ENCODE peak calls at places on chromosomes 7 and 10, in eight cellular contexts. U is kidney tubule cell; Q is activated CD4-positive, alpha-beta T cell treated with anti-CD3 and anti-CD28 coated beads, Interleukin-2, amount 10 ng/mL, durations not matched to agents 24 days and 14 days; D is fibroblast of pulmonary artery; A is iPS-NIHi11; G is amygdala; Z is prostate gland; F is ELR. N is an unnamed sample.

GRCh38 chr7:102125127-102125561 is 161.5 kb upstream of the SH2B2 start:
- DNase-seq in U (peak; percentile 89), Q (no peak), D (peak; percentile 88), A (peak; percentile 74), G (no peak), Z (no peak), F (peak; percentile 88), N (no peak)

GRCh38 chr7:21923663-21924062 is 22.0 kb downstream of the CDCA7L start:
- DNase-seq in U (peak; percentile 22), Q (no peak), D (peak; percentile 62), A (peak; percentile 24), G (no peak), Z (peak; percentile 40), F (no peak), N (peak; percentile 67)

GRCh38 chr10:86178401-86179142 is 188.0 kb downstream of the GRID1 start:
- DNase-seq in U (peak; percentile 20), Q (no peak), D (no peak), A (peak; percentile 87), G (no peak), Z (no peak), F (peak; percentile 16), N (peak; percentile 23)

GRCh38 chr10:99895867-99896266 is 113.4 kb downstream of the ABCC2 start:
- DNase-seq in U (no peak), Q (no peak), D (no peak), A (no peak), G (no peak), Z (no peak), F (no peak), N (peak; percentile 27)

GRCh38 chr7:75048435-75049379 is 24.9 kb downstream of the RCC1L start:
- DNase-seq in U (no peak), Q (no peak), D (peak; percentile 32), A (no peak), G (no peak), Z (no peak), F (no peak), N (no peak)

GRCh38 chr7:127673902-127674301 is 21.9 kb downstream of the SND1 start:
- DNase-seq in U (peak; percentile 29), Q (no peak), D (no peak), A (no peak), G (no peak), Z (no peak), F (no peak), N (no peak)

GRCh38 chr7:158781217-158781975 is 47.9 kb downstream of the ESYT2 start:
- DNase-seq in U (no peak), Q (no peak), D (no peak), A (no peak), G (no peak), Z (no peak), F (no peak), N (no peak)

GRCh38 chr7:151244871-151245346 is 3.6 kb downstream of the SMARCD3 start:
- DNase-seq in U (no peak), Q (no peak), D (no peak), A (no peak), G (no peak), Z (no peak), F (no peak), N (no peak)

GRCh38 chr7:117810642-117811512 is 62.4 kb downstream of the CTTNBP2 start:
- DNase-seq in U (peak; percentile 38), Q (no peak), D (no peak), A (peak; percentile 30), G (no peak), Z (no peak), F (peak; percentile 71), N (no peak)

GRCh38 chr10:95832216-95833037 is 75.3 kb upstream of the CC2D2B start:
- DNase-seq in U (no peak), Q (peak; percentile 91), D (no peak), A (no peak), G (no peak), Z (no peak), F (no peak), N (no peak)

GRCh38 chr7:42621543-42622219 is 290.2 kb downstream of the C7orf25 start:
- DNase-seq in U (no peak), Q (no peak), D (no peak), A (no peak), G (no peak), Z (no peak), F (no peak), N (peak; percentile 4)

GRCh38 chr7:66043681-66044497 is 31.7 kb upstream of the ASL start:
- DNase-seq in U (peak; percentile 53), Q (peak; percentile 73), D (peak; percentile 31), A (peak; percentile 65), G (no peak), Z (peak; percentile 37), F (peak; percentile 12), N (no peak)

GRCh38 chr7:42493436-42494198 is 256.6 kb upstream of the GLI3 start:
- DNase-seq in U (peak; percentile 60), Q (peak; percentile 60), D (peak; percentile 91), A (peak; percentile 66), G (no peak), Z (peak; percentile 69), F (peak; percentile 83), N (peak; percentile 68)

GRCh38 chr10:42979730-42980467 is 97.0 kb upstream of the RET start:
- DNase-seq in U (no peak), Q (no peak), D (no peak), A (no peak), G (no peak), Z (no peak), F (no peak), N (no peak)

GRCh38 chr7:193538-194256 is 1.3 kb downstream of the FAM20C start:
- DNase-seq in U (peak; percentile 17), Q (no peak), D (no peak), A (peak; percentile 65), G (no peak), Z (no peak), F (peak; percentile 41), N (peak; percentile 14)

GRCh38 chr7:151951672-151952338 is 4.4 kb upstream of the GALNTL5 start:
- DNase-seq in U (no peak), Q (no peak), D (no peak), A (no peak), G (no peak), Z (no peak), F (no peak), N (no peak)

GRCh38 chr10:78931333-78932083 is 137.3 kb upstream of the ZMIZ1 start:
- DNase-seq in U (peak; percentile 62), Q (no peak), D (peak; percentile 69), A (no peak), G (no peak), Z (no peak), F (peak; percentile 83), N (peak; percentile 44)

GRCh38 chr10:46548781-46549090 is 7.7 kb downstream of the GPRIN2 start:
- DNase-seq in U (no peak), Q (no peak), D (no peak), A (no peak), G (no peak), Z (no peak), F (no peak), N (no peak)